ENCODE peak calls at places on chromosome 11, in ten cellular contexts. O, M, P, J, S, E, U, I, X and D are unnamed samples.

GRCh38 chr11:130873766-130874165 is 42.5 kb downstream of the SNX19 start:
- DNase-seq in M (no peak), O (no peak), U (no peak), E (no peak), J (no peak), X (no peak), S (no peak), P (no peak), I (no peak), D (no peak)

GRCh38 chr11:111019931-111020381 is 225.6 kb upstream of the POU2AF2 start:
- DNase-seq in U (no peak), J (no peak), P (no peak), X (no peak), M (no peak), S (no peak), E (no peak), I (no peak), O (no peak), D (no peak)

GRCh38 chr11:58577441-58578135 is 1.3 kb upstream of the ZFP91 start:
- DNase-seq in S (peak; percentile 33), E (no peak), X (peak; percentile 66), U (peak; percentile 87), I (peak; percentile 93), P (no peak), O (peak; percentile 50), J (peak; percentile 28), M (peak; percentile 66), D (peak; percentile 85)

GRCh38 chr11:7597620-7598019 is 75.7 kb downstream of the CYB5R2 start:
- DNase-seq in U (no peak), E (no peak), S (no peak), X (peak; percentile 81), O (peak; percentile 81), I (no peak), P (no peak), M (no peak), J (no peak), D (peak; percentile 70)

GRCh38 chr11:45662665-45663485 is 2.5 kb downstream of the CHST1 start:
- DNase-seq in J (no peak), X (no peak), O (no peak), I (no peak), M (no peak), S (peak; percentile 20), U (peak; percentile 57), E (peak; percentile 72), P (no peak), D (no peak)

GRCh38 chr11:7251487-7251835 is 243 bp upstream of the SYT9 start:
- DNase-seq in X (no peak), P (no peak), I (no peak), M (no peak), S (no peak), E (no peak), O (no peak), J (no peak), U (no peak), D (no peak)

GRCh38 chr11:5394091-5394490 is 10.5 kb downstream of the OR51M1 start:
- DNase-seq in P (no peak), S (no peak), M (no peak), U (no peak), X (no peak), O (no peak), E (no peak), J (no peak), I (no peak), D (no peak)

GRCh38 chr11:59960502-59961381 is 3.1 kb upstream of the OOSP4A start:
- DNase-seq in M (no peak), P (no peak), X (peak; percentile 26), I (no peak), J (no peak), U (no peak), S (no peak), E (no peak), O (peak; percentile 36), D (no peak)

GRCh38 chr11:1882265-1883238 is 9.1 kb downstream of the PRR33 start:
- DNase-seq in J (peak; percentile 70), O (peak; percentile 82), X (peak; percentile 80), M (no peak), E (peak; percentile 73), P (peak; percentile 89), S (peak; percentile 49), I (peak; percentile 96), U (peak; percentile 91), D (peak; percentile 85)

GRCh38 chr11:113908107-113908506 is 3.5 kb downstream of the HTR3B start:
- DNase-seq in P (no peak), U (no peak), M (no peak), O (no peak), J (no peak), I (no peak), E (no peak), S (no peak), X (no peak), D (no peak)

GRCh38 chr11:2701230-2701629 is 1.4 kb upstream of the KCNQ1OT1 start:
- DNase-seq in J (no peak), E (no peak), I (no peak), X (no peak), P (peak; percentile 27), S (peak; percentile 43), O (no peak), M (no peak), U (peak; percentile 60), D (peak; percentile 73)

GRCh38 chr11:118406599-118407166 is 5.3 kb downstream of the ATP5MG start:
- DNase-seq in X (peak; percentile 40), M (peak; percentile 17), O (no peak), S (no peak), J (no peak), U (no peak), E (no peak), P (no peak), I (no peak), D (no peak)

GRCh38 chr11:44618561-44619425 is 53.3 kb downstream of the CD82 start:
- DNase-seq in X (peak; percentile 6), E (no peak), S (no peak), O (peak; percentile 20), M (no peak), I (no peak), P (peak; percentile 20), U (peak; percentile 64), J (no peak), D (peak; percentile 52)

GRCh38 chr11:122180435-122180834 is 64.4 kb upstream of the BLID start:
- DNase-seq in X (no peak), M (no peak), U (no peak), O (no peak), P (no peak), E (peak; percentile 69), J (no peak), I (no peak), S (no peak), D (no peak)

GRCh38 chr11:3128356-3129180 is 36.5 kb downstream of the OSBPL5 start:
- DNase-seq in S (no peak), X (no peak), J (no peak), O (no peak), M (no peak), U (peak; percentile 62), E (no peak), I (no peak), P (no peak), D (no peak)

GRCh38 chr11:77401486-77402217 is 72.2 kb downstream of the PAK1 start:
- DNase-seq in S (no peak), J (no peak), O (no peak), P (no peak), X (no peak), E (no peak), I (no peak), U (no peak), M (no peak), D (no peak)

GRCh38 chr11:15707194-15707593 is 592.5 kb downstream of the INSC start:
- DNase-seq in P (no peak), M (no peak), E (no peak), O (no peak), I (no peak), X (no peak), J (no peak), U (no peak), S (no peak), D (no peak)

GRCh38 chr11:65279713-65280459 is 18.1 kb downstream of the POLA2 start:
- DNase-seq in O (peak; percentile 38), X (no peak), M (peak; percentile 46), E (peak; percentile 84), I (no peak), U (peak; percentile 79), S (peak; percentile 24), P (no peak), J (no peak), D (no peak)
- TF ChIP-seq POLR2A in O (no peak), X (no peak), M (no peak), E (no peak), I (no peak), U (no peak), S (no peak), P (no peak), J (no peak), D (no peak)

GRCh38 chr11:63875506-63875905 is 36.6 kb downstream of the MARK2 start:
- DNase-seq in I (no peak), J (no peak), P (no peak), O (no peak), X (no peak), U (no peak), E (no peak), S (no peak), M (no peak), D (no peak)
- TF ChIP-seq EP300 in I (no peak), J (no peak), P (no peak), O (no peak), X (no peak), U (no peak), E (no peak), S (no peak), M (no peak), D (no peak)

GRCh38 chr11:115503083-115503885 is 931 bp downstream of the CADM1 start:
- DNase-seq in U (peak; percentile 81), I (no peak), M (no peak), S (peak; percentile 51), E (peak; percentile 71), O (peak; percentile 69), P (peak; percentile 74), J (peak; percentile 28), X (peak; percentile 61), D (peak; percentile 79)
- TF ChIP-seq CTCF in U (peak; percentile 32), I (peak; percentile 48), M (peak; percentile 17), S (peak; percentile 66), E (peak; percentile 47), O (no peak), P (no peak), J (peak; percentile 48), X (no peak), D (no peak)

DNA sequence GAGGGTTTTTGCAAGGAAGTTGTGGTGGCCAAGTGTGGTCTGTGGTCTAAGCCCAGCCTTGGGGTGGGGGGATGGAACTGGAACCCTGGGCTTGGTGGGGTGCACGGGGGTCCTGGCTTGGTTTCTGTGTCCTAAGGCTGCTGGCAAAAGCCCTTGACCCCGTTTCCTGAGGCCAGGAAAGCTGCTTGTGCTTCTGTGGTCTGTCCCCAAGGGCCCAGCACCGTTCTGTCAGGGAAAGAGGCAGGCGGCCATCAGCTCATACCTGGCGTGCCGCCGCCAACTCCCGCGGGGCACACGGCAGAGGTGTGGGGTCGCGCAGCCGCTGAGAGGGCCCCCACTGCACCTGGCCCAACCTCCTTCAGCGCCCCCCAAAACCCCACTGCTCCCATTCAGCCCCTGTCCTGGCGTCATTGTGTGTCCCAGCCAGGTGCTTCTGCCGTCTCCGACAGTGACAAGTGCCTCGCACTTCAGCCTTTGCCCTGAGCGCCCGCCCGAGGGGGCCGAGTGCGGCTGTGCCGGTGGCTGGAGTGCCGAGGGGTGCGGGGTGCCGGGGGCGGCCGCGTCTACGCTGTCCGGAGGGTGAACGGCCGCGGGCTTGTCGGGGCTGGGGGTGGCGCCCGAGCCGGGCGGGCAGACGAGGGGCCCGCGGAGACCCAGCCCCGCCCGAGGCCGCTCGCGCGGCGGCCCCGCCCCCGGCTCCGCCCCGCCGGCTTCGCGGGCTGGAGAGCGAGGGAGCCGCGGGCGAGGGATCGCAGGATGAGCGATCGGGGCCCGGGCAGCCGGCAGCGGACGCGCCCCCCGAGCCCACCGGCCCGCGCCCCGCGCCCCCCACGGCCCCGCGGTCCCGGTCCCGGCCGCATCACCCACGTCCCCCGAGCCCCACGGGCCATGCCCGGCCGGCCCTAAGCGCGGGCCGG is at the start of gene CNIH2:
- DNase-seq in J (no peak), I (no peak), S (no peak), X (peak; percentile 47), P (peak; percentile 58), U (no peak), E (no peak), O (peak; percentile 39), M (no peak), D (no peak)
- TF ChIP-seq POLR2A in J (no peak), I (no peak), S (no peak), X (no peak), P (no peak), U (no peak), E (no peak), O (no peak), M (peak; percentile 54), D (no peak)